ENCODE peak calls at places on chromosomes 3 and 15, in seven cellular contexts. B is naive thymus-derived CD4-positive, alpha-beta T cell; D is lower leg skin; P is T-cell; V is posterior cingulate gyrus; F is MCF 10A; L is nephron progenitor cell. N is an unnamed sample.

GRCh38 chr3:116085456-116085855 is 359.8 kb downstream of the LSAMP start:
- DNase-seq in B (no peak), F (peak), V (no peak), D (no peak), P (no peak), L (no peak), N (peak)

GRCh38 chr3:178112134-178112533 is 424.1 kb upstream of the KCNMB2 start:
- DNase-seq in V (no peak), L (no peak), D (no peak), F (peak), P (no peak), B (no peak), N (no peak)

GRCh38 chr3:148741219-148741618 is 43.5 kb downstream of the AGTR1 start:
- DNase-seq in L (no peak), D (no peak), P (no peak), B (no peak), V (no peak), F (no peak), N (no peak)

GRCh38 chr3:55006277-55006676 is 78.4 kb upstream of the LRTM1 start:
- DNase-seq in L (no peak), D (no peak), F (no peak), V (no peak), P (no peak), B (no peak), N (no peak)

GRCh38 chr3:42698911-42699230 is 3.7 kb downstream of the HHATL start:
- DNase-seq in D (peak), B (no peak), V (no peak), P (no peak), F (peak), L (no peak), N (no peak)

GRCh38 chr15:66701422-66702034 is 508 bp upstream of the SMAD6 start:
- DNase-seq in V (no peak), B (peak), F (peak), P (peak), D (peak), L (no peak), N (peak)

GRCh38 chr3:197847866-197848401 is 56.9 kb downstream of the LRCH3 start:
- DNase-seq in F (no peak), V (no peak), D (no peak), L (no peak), B (peak), P (no peak), N (no peak)

GRCh38 chr3:128426128-128426921 is 40.4 kb downstream of the DNAJB8 start:
- DNase-seq in B (peak), F (peak), L (peak), P (peak), D (no peak), V (no peak), N (peak)

GRCh38 chr3:124592658-124593441 is 137.4 kb upstream of the UMPS start:
- DNase-seq in B (no peak), L (no peak), V (no peak), F (peak), P (no peak), D (no peak), N (no peak)

GRCh38 chr15:80489030-80489594 is 84.9 kb downstream of the ARNT2 start:
- DNase-seq in L (no peak), P (no peak), B (no peak), F (peak), V (no peak), D (no peak), N (peak)

GRCh38 chr3:133426721-133427120 is 26.9 kb downstream of the BFSP2 start:
- DNase-seq in L (no peak), F (no peak), B (no peak), V (no peak), D (no peak), P (no peak), N (peak)

GRCh38 chr3:102053375-102053989 is 204.2 kb downstream of the NFKBIZ start:
- DNase-seq in L (no peak), P (no peak), V (no peak), D (no peak), B (no peak), F (peak), N (peak)

GRCh38 chr3:139557041-139557440 is 17.5 kb upstream of the RBP1 start:
- DNase-seq in D (no peak), F (no peak), P (no peak), V (no peak), B (no peak), L (no peak), N (no peak)

GRCh38 chr15:71056111-71056510 is 59.2 kb upstream of the THSD4 start:
- DNase-seq in F (no peak), L (no peak), D (no peak), B (no peak), V (no peak), P (no peak), N (no peak)

GRCh38 chr3:158918008-158918407 is 116.2 kb downstream of the MFSD1 start:
- DNase-seq in B (no peak), P (no peak), L (peak), F (peak), V (peak), D (no peak), N (peak)

GRCh38 chr3:102346897-102347296 is 87.9 kb upstream of the ZPLD1 start:
- DNase-seq in B (no peak), L (no peak), P (no peak), V (no peak), D (no peak), F (no peak), N (no peak)

GRCh38 chr3:9791790-9792404 is 376 bp downstream of the TADA3 start:
- DNase-seq in B (no peak), V (no peak), F (no peak), L (no peak), P (no peak), D (no peak), N (no peak)

GRCh38 chr3:32794487-32795308 is 23.1 kb upstream of the TRIM71 start:
- DNase-seq in B (no peak), P (no peak), F (peak), L (no peak), D (no peak), V (no peak), N (peak)

GRCh38 chr3:76107935-76108570 is 322.7 kb upstream of the ZNF717 start:
- DNase-seq in F (peak), V (no peak), L (peak), B (no peak), P (no peak), D (no peak), N (peak)

GRCh38 chr3:55622733-55623132 is 135.6 kb upstream of the WNT5A start:
- DNase-seq in D (no peak), P (no peak), L (no peak), F (no peak), B (no peak), V (no peak), N (peak)

GRCh38 chr3:175431396-175431795 is 572.3 kb downstream of the NAALADL2 start:
- DNase-seq in B (no peak), F (no peak), D (no peak), V (no peak), P (no peak), L (peak), N (no peak)

GRCh38 chr3:125125822-125126245 is 70.0 kb upstream of the HEG1 start:
- DNase-seq in D (no peak), P (no peak), F (peak), L (no peak), V (no peak), B (no peak), N (peak)

GRCh38 chr3:58157649-58158048 is 53.1 kb downstream of the DNASE1L3 start:
- DNase-seq in D (no peak), F (no peak), B (no peak), V (no peak), L (no peak), P (no peak), N (no peak)

GRCh38 chr3:139897759-139898158 is 37.2 kb upstream of the CLSTN2 start:
- DNase-seq in V (no peak), F (peak), D (no peak), P (no peak), L (no peak), B (no peak), N (no peak)

GRCh38 chr3:9862391-9863235 is 17.4 kb downstream of the CIDEC start:
- DNase-seq in V (no peak), P (peak), L (peak), D (peak), F (no peak), B (no peak), N (peak)

GRCh38 chr3:61060421-61060861 is 190.8 kb downstream of the FHIT start:
- DNase-seq in B (no peak), P (no peak), D (no peak), F (no peak), V (no peak), L (no peak), N (no peak)

GRCh38 chr15:70584838-70585706 is 178.3 kb downstream of the UACA start:
- DNase-seq in D (peak), L (peak), B (peak), F (no peak), V (peak), P (peak), N (peak)